ENCODE peak calls at places on chromosomes 13 and 19, in six cellular contexts. N is neural progenitor cell, H is A549, Q is lower leg skin, J is uterus, V is left ventricle myocardium inferior. K is an unnamed sample.

GRCh38 chr13:101025519-101025918 is 350.9 kb upstream of the TMTC4 start:
- DNase-seq in N (peak; percentile 44), H (no peak), Q (no peak), J (no peak), V (no peak), K (no peak)

GRCh38 chr13:21557995-21558394 is 46.0 kb downstream of the MICU2 start:
- DNase-seq in N (peak; percentile 59), H (peak; percentile 10), Q (no peak), J (no peak), V (no peak), K (no peak)

GRCh38 chr19:38506723-38507550 is 73.4 kb downstream of the RYR1 start:
- DNase-seq in N (peak; percentile 90), H (peak; percentile 100), Q (peak; percentile 66), J (peak; percentile 81), V (peak; percentile 54), K (peak; percentile 42)

GRCh38 chr19:38970664-38971532 is 4.6 kb downstream of the FBXO17 start:
- DNase-seq in N (no peak), H (no peak), Q (no peak), J (no peak), V (no peak), K (no peak)

GRCh38 chr13:97855570-97855970 is 97.9 kb upstream of the IPO5 start:
- DNase-seq in N (peak; percentile 88), H (peak; percentile 47), Q (peak; percentile 36), J (peak; percentile 36), V (no peak), K (no peak)

GRCh38 chr19:12779162-12779993 is 4.0 kb upstream of the HOOK2 start:
- DNase-seq in N (peak; percentile 45), H (no peak), Q (no peak), J (peak; percentile 69), V (peak; percentile 73), K (no peak)

GRCh38 chr19:3760871-3761361 is 576 bp downstream of the APBA3 start:
- DNase-seq in N (no peak), H (no peak), Q (no peak), J (no peak), V (no peak), K (no peak)

GRCh38 chr13:36665630-36666029 is 8.2 kb upstream of the SERTM1 start:
- DNase-seq in N (no peak), H (no peak), Q (no peak), J (no peak), V (no peak), K (no peak)

GRCh38 chr19:35352448-35353304 is 5.0 kb downstream of the FFAR1 start:
- DNase-seq in N (peak; percentile 84), H (peak; percentile 98), Q (peak; percentile 59), J (no peak), V (peak; percentile 45), K (peak; percentile 58)

GRCh38 chr13:110913322-110913721 is 1.5 kb downstream of the ANKRD10 start:
- DNase-seq in N (peak; percentile 18), H (no peak), Q (no peak), J (no peak), V (no peak), K (peak; percentile 28)

GRCh38 chr13:112965573-112966115 is 3.4 kb upstream of the MCF2L start:
- DNase-seq in N (no peak), H (no peak), Q (no peak), J (no peak), V (no peak), K (no peak)

GRCh38 chr19:50906217-50906616 is 5.0 kb downstream of the KLK4 start:
- DNase-seq in N (peak; percentile 84), H (peak; percentile 56), Q (no peak), J (no peak), V (no peak), K (no peak)
- TF ChIP-seq CTCF in N (peak; percentile 68), H (peak; percentile 45), Q (no peak), J (no peak), V (no peak), K (peak; percentile 33)

DNA sequence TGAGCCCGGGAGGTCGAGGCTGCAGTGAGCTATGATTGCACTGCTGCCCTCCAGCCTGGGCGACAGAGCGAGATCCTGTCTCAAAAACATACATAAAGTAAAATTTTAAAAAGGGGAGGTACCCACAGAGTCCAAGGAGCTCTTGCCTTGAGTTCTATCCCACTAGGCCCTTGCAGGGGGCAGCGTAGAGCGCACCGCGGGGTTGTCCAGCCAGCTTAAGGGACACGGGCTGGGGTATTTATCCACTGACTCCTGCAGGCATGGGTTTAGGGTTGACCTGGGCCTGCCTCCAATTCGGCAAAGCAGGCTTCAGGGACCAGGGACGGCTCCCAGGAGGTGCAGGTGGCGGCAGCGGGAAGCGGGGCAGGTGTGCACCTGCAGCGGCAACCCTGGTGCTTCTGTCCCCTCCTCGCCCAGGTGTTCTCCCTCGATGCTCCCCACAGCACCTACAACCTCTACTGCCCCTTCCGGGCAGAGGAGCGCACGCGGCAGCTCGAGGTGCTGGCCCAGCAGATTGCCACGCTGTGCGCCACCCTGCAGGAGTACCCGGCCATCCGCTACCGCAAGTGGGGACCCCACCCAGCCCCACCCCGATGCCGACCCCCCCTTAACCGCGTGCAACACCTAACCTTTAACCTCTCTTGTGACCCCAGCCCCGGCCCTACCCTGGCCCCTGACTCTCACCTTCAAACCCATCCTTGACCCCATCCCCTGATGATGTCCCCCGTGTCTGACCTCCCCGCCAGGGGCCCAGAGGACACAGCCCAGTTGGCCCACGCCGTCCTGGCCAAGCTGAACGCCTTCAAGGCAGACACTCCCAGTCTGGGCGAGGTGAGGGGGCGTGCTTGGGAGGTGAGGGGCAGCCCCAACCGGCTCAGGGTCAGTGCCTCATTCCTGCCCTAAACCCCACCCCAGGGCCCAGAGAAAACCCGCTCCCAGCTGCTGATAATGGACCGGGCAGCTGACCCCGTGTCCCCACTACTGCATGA is 4.7 kb downstream of the STXBP2 start:
- DNase-seq in N (peak; percentile 26), H (no peak), Q (no peak), J (no peak), V (no peak), K (no peak)
- TF ChIP-seq CTCF in N (peak; percentile 38), H (no peak), Q (no peak), J (no peak), V (no peak), K (no peak)

DNA sequence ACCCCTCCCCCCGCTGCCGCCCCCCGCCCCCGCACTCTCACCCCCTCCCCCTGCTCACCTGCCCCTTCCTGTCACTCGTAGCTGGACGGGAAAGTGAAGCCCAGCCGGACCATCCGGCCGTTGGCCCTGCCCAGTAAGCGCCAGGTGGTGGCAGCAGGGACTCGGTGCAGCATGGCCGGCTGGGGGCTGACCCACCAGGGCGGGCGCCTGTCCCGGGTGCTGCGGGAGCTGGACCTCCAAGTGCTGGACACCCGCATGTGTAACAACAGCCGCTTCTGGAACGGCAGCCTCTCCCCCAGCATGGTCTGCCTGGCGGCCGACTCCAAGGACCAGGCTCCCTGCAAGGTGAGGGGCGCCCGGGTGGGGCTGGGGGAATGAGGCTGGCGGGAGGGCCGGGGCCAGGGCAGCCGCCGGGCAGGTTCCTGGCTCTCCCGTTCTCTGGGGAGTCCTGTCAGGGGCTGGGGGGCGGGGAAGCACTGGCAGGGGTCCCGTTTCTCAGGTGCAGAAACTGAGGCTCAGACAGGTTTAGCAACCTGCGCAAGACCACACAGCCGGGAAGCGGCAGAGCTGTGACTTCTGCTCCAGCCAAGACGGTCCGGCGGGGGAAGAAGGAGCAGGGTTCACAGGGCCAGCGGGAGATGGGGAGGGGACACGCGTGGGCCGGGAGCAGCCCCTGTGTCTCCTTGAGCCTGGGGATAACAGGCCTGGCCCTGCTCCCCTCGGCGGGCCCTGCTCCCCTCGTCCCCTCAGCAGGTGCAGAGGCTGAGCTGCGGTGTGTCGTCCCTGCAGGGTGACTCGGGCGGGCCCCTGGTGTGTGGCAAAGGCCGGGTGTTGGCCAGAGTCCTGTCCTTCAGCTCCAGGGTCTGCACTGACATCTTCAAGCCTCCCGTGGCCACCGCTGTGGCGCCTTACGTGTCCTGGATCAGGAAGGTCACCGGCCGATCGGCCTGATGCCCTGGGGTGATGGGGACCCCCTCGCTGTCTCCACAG is 5.3 kb downstream of the GZMM start:
- DNase-seq in N (no peak), H (no peak), Q (no peak), J (no peak), V (no peak), K (no peak)
- TF ChIP-seq CTCF in N (no peak), H (no peak), Q (no peak), J (no peak), V (no peak), K (no peak)

DNA sequence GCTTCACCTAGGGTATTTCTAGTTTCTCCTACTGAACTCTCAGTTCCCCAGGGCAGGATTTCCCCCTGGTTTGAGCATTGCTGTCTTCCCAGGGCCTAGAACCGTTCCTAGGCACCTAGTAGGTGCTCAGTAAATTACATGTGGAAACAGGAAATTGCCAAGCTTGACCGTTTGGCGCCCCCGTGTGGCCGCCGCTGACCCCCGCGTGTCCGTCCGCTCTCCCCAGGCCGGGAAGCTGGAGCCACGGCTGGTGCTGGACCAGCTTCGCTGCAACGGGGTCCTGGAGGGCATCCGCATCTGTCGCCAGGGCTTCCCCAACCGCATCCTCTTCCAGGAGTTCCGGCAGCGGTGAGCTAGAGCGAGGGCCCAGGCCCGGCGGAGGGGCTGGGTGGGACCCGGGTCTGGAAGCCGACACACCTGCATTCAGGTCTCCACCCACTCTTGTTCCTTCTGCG is 55.5 kb downstream of the MYH14 start:
- DNase-seq in N (peak; percentile 57), H (peak; percentile 42), Q (no peak), J (no peak), V (no peak), K (no peak)
- TF ChIP-seq CTCF in N (peak; percentile 81), H (peak; percentile 65), Q (no peak), J (no peak), V (peak; percentile 59), K (no peak)

GRCh38 chr19:32450217-32450616 is 44.6 kb downstream of the DPY19L3 start:
- DNase-seq in N (no peak), H (no peak), Q (no peak), J (no peak), V (no peak), K (no peak)
- TF ChIP-seq CTCF in N (no peak), H (no peak), Q (no peak), J (no peak), V (no peak), K (no peak)

GRCh38 chr19:55053735-55054134 is 9.2 kb downstream of the RDH13 start:
- DNase-seq in N (no peak), H (no peak), Q (no peak), J (no peak), V (no peak), K (no peak)
- TF ChIP-seq CTCF in N (no peak), H (no peak), Q (no peak), J (no peak), V (no peak), K (no peak)

DNA sequence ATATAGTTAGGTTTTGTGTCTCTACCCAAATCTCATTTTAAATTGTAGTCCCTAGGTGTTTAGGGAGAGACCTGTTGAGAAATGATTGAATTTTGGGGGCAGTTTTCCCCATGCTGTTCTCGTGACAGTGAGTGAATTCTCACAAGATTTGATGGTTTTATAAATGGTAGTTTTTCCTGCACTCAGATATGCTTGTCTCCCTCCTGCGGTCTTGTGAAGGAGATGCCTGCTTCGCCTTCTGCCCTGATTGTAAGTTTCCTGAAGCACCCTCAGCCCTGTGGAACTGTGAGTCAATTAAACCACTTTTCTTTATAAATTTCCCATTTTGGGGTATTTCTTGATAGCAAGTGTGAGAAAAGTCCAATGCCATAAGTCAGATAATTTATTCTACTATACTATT is 1977.5 kb upstream of the PCDH20 start:
- DNase-seq in N (no peak), H (no peak), Q (no peak), J (no peak), V (no peak), K (no peak)
- TF ChIP-seq CTCF in N (no peak), H (no peak), Q (no peak), J (no peak), V (no peak), K (no peak)

GRCh38 chr13:26132756-26133155 is 80.9 kb upstream of the SHISA2 start:
- DNase-seq in N (peak; percentile 10), H (no peak), Q (no peak), J (no peak), V (no peak), K (no peak)
- TF ChIP-seq CTCF in N (peak; percentile 48), H (no peak), Q (no peak), J (no peak), V (peak; percentile 41), K (no peak)